ENCODE peak calls at places on chromosome 9, in eight cellular contexts. Q is activated T-helper 17 cell treated with anti-CD3 and anti-CD28 coated beads, Interleukin-2, amount 50 U/mL, for 72 hours; T is right cardiac atrium; B is activated naive CD8-positive, alpha-beta T cell treated with anti-CD3 and anti-CD28 coated beads, Interleukin-2, amount 50 U/mL, for 24 hours; R is HCT116; F is stimulated activated naive CD8-positive, alpha-beta T cell treated with anti-CD3 and anti-CD28 coated beads, Interleukin-15, Interleukin-2, amounts not matched to agents 100 U/mL and 50 U/mL, for 24 hours; Z is Panc1; Y is omental fat pad. G is an unnamed sample.

GRCh38 chr9:94861589-94862241 is 135.2 kb downstream of the AOPEP start:
- ATAC-seq in Q (no peak), T (no peak), B (no peak), R (no peak), F (no peak), Z (no peak), Y (peak; percentile 86), G (no peak)

GRCh38 chr9:95005276-95006141 is 279.0 kb downstream of the AOPEP start:
- ATAC-seq in Q (no peak), T (no peak), B (no peak), R (peak; percentile 13), F (no peak), Z (peak; percentile 1), Y (no peak), G (no peak)

GRCh38 chr9:278651-279050 is 64.0 kb downstream of the DOCK8 start:
- ATAC-seq in Q (peak; percentile 91), T (peak; percentile 70), B (peak; percentile 87), R (no peak), F (peak; percentile 92), Z (no peak), Y (no peak), G (peak; percentile 72)

GRCh38 chr9:91515074-91515687 is 91.5 kb upstream of the NFIL3 start:
- ATAC-seq in Q (peak; percentile 65), T (peak; percentile 92), B (peak; percentile 80), R (no peak), F (peak; percentile 57), Z (no peak), Y (peak; percentile 97), G (peak; percentile 24)

GRCh38 chr9:37645903-37646506 is 4.7 kb upstream of the FRMPD1 start:
- ATAC-seq in Q (no peak), T (no peak), B (no peak), R (no peak), F (no peak), Z (no peak), Y (no peak), G (no peak)

GRCh38 chr9:124197177-124198095 is 60.3 kb upstream of the NEK6 start:
- ATAC-seq in Q (no peak), T (peak; percentile 25), B (peak; percentile 48), R (no peak), F (peak; percentile 28), Z (no peak), Y (no peak), G (no peak)

GRCh38 chr9:126423022-126423708 is 96.5 kb downstream of the MVB12B start:
- ATAC-seq in Q (no peak), T (no peak), B (no peak), R (no peak), F (no peak), Z (no peak), Y (no peak), G (no peak)

GRCh38 chr9:93589688-93590087 is 13.3 kb downstream of the PHF2 start:
- ATAC-seq in Q (no peak), T (no peak), B (no peak), R (no peak), F (no peak), Z (no peak), Y (no peak), G (no peak)

GRCh38 chr9:135294826-135295225 is 184.8 kb upstream of the PPP1R26 start:
- ATAC-seq in Q (no peak), T (no peak), B (no peak), R (peak; percentile 44), F (no peak), Z (no peak), Y (no peak), G (no peak)

GRCh38 chr9:111039203-111039907 is 1.1 kb upstream of the LPAR1 start:
- ATAC-seq in Q (no peak), T (peak; percentile 11), B (peak; percentile 28), R (peak; percentile 48), F (no peak), Z (peak; percentile 37), Y (no peak), G (no peak)

GRCh38 chr9:92496401-92496800 is 14.1 kb upstream of the ASPN start:
- ATAC-seq in Q (no peak), T (no peak), B (no peak), R (no peak), F (no peak), Z (no peak), Y (no peak), G (no peak)

GRCh38 chr9:33375238-33375840 is 27.0 kb downstream of the AQP7 start:
- ATAC-seq in Q (peak; percentile 11), T (peak; percentile 47), B (peak; percentile 6), R (peak; percentile 85), F (no peak), Z (peak; percentile 28), Y (no peak), G (no peak)

GRCh38 chr9:109418827-109419226 is 79.3 kb downstream of the PTPN3 start:
- ATAC-seq in Q (peak; percentile 6), T (no peak), B (peak; percentile 34), R (no peak), F (peak; percentile 39), Z (no peak), Y (no peak), G (no peak)

GRCh38 chr9:131008563-131008908 is 438 bp upstream of the LAMC3 start:
- ATAC-seq in Q (no peak), T (no peak), B (no peak), R (peak; percentile 53), F (no peak), Z (peak; percentile 63), Y (no peak), G (no peak)

GRCh38 chr9:134243778-134244467 is 79.6 kb upstream of the RNU6ATAC start:
- ATAC-seq in Q (peak; percentile 83), T (peak; percentile 53), B (peak; percentile 71), R (no peak), F (peak; percentile 68), Z (no peak), Y (peak; percentile 33), G (peak; percentile 71)

GRCh38 chr9:3508078-3508431 is 17.7 kb downstream of the RFX3 start:
- ATAC-seq in Q (peak; percentile 39), T (no peak), B (peak; percentile 33), R (no peak), F (peak; percentile 19), Z (no peak), Y (no peak), G (peak; percentile 48)

GRCh38 chr9:127991017-127991756 is 10.4 kb upstream of the EEIG1 start:
- ATAC-seq in Q (peak; percentile 70), T (peak; percentile 33), B (peak; percentile 46), R (no peak), F (peak; percentile 47), Z (peak; percentile 49), Y (no peak), G (peak; percentile 90)

GRCh38 chr9:134421888-134422287 is 95.6 kb downstream of the RXRA start:
- ATAC-seq in Q (no peak), T (peak; percentile 2), B (no peak), R (no peak), F (no peak), Z (no peak), Y (no peak), G (no peak)

GRCh38 chr9:76107487-76107886 is 217.0 kb downstream of the PCSK5 start:
- ATAC-seq in Q (no peak), T (peak; percentile 79), B (no peak), R (no peak), F (no peak), Z (no peak), Y (peak; percentile 42), G (no peak)

GRCh38 chr9:21813575-21814473 is 11.4 kb downstream of the MTAP start:
- ATAC-seq in Q (no peak), T (peak; percentile 61), B (no peak), R (peak; percentile 24), F (no peak), Z (peak; percentile 61), Y (no peak), G (peak; percentile 15)

GRCh38 chr9:70533492-70533891 is 119.0 kb upstream of the KLF9 start:
- ATAC-seq in Q (no peak), T (no peak), B (no peak), R (no peak), F (no peak), Z (no peak), Y (no peak), G (no peak)

GRCh38 chr9:4167040-4167671 is 132.7 kb downstream of the GLIS3 start:
- ATAC-seq in Q (no peak), T (no peak), B (no peak), R (no peak), F (no peak), Z (no peak), Y (peak; percentile 45), G (no peak)

GRCh38 chr9:69222953-69223352 is 48.9 kb downstream of the TJP2 start:
- ATAC-seq in Q (no peak), T (no peak), B (no peak), R (no peak), F (no peak), Z (no peak), Y (no peak), G (no peak)

GRCh38 chr9:38059233-38059936 is 9.6 kb downstream of the SHB start:
- ATAC-seq in Q (no peak), T (peak; percentile 73), B (no peak), R (no peak), F (no peak), Z (no peak), Y (peak; percentile 58), G (no peak)

GRCh38 chr9:133822439-133823065 is 84.4 kb upstream of the SARDH start:
- ATAC-seq in Q (no peak), T (no peak), B (no peak), R (no peak), F (no peak), Z (no peak), Y (no peak), G (no peak)

GRCh38 chr9:96660693-96661248 is 5.7 kb upstream of the PRXL2C start:
- ATAC-seq in Q (no peak), T (no peak), B (no peak), R (no peak), F (no peak), Z (no peak), Y (no peak), G (no peak)

G was measured in activated CD4-positive, CD25-positive, alpha-beta regulatory T cell treated with anti-CD3 and anti-CD28 coated beads, Interleukin-2, amount 50 U/mL, for 24 hours.